ENCODE peak calls at places on chromosome 7, in nine cellular contexts. Q is HCT116, U is psoas muscle, M is A549, L is adrenal gland, V is tibial artery, R is ovary, D is K562, J is OCI-LY7. O is an unnamed sample. For H3K4me1, the result is how much of the 10 kb centered on the place peaks cover.

GRCh38 chr7:55438765-55439525 is 73.8 kb downstream of the LANCL2 start:
- DNase-seq in Q (no peak), U (peak), M (no peak), L (peak), V (no peak), R (no peak), D (no peak), J (peak), O (peak)

GRCh38 chr7:106126170-106126938 is 14.2 kb upstream of the SYPL1 start:
- DNase-seq in Q (no peak), U (no peak), M (peak), L (peak), V (no peak), R (no peak), D (no peak), J (no peak), O (peak)

GRCh38 chr7:128259131-128260056 is 18.3 kb downstream of the LEP start:
- DNase-seq in Q (peak), U (no peak), M (no peak), L (no peak), V (no peak), R (no peak), D (no peak), J (no peak), O (peak)

GRCh38 chr7:100965723-100966541 is 3.4 kb upstream of the MUC12 start:
- DNase-seq in Q (peak), U (peak), M (peak), L (peak), V (no peak), R (peak), D (peak), J (peak), O (peak)

GRCh38 chr7:988963-989529 is 6.1 kb downstream of the CYP2W1 start:
- DNase-seq in Q (no peak), U (no peak), M (no peak), L (no peak), V (no peak), R (no peak), D (no peak), J (no peak), O (no peak)

GRCh38 chr7:109984726-109985125 is 1106.2 kb upstream of the LRRN3 start:
- DNase-seq in Q (no peak), U (no peak), M (no peak), L (peak), V (no peak), R (no peak), D (no peak), J (no peak), O (no peak)

GRCh38 chr7:30612658-30613265 is 18.1 kb downstream of the GARS1 start:
- DNase-seq in Q (no peak), U (no peak), M (no peak), L (no peak), V (no peak), R (no peak), D (no peak), J (no peak), O (no peak)

GRCh38 chr7:13822678-13823077 is 166.8 kb downstream of the ETV1 start:
- DNase-seq in Q (no peak), U (no peak), M (no peak), L (peak), V (no peak), R (no peak), D (no peak), J (no peak), O (peak)

GRCh38 chr7:70432567-70433001 is 699.4 kb upstream of the GALNT17 start:
- DNase-seq in Q (no peak), U (no peak), M (no peak), L (no peak), V (no peak), R (no peak), D (no peak), J (no peak), O (no peak)

GRCh38 chr7:28069788-28070187 is 110.8 kb downstream of the JAZF1 start:
- DNase-seq in Q (no peak), U (peak), M (no peak), L (peak), V (peak), R (peak), D (no peak), J (no peak), O (peak)

GRCh38 chr7:1781369-1781768 is 111.3 kb downstream of the ELFN1 start:
- DNase-seq in Q (no peak), U (no peak), M (no peak), L (no peak), V (no peak), R (no peak), D (no peak), J (no peak), O (no peak)

GRCh38 chr7:33072471-33072870 is 9.9 kb upstream of the NT5C3A start:
- DNase-seq in Q (no peak), U (no peak), M (no peak), L (peak), V (no peak), R (no peak), D (no peak), J (no peak), O (peak)

GRCh38 chr7:131935180-131935579 is 378.8 kb upstream of the PODXL start:
- DNase-seq in Q (no peak), U (no peak), M (no peak), L (no peak), V (no peak), R (no peak), D (no peak), J (no peak), O (no peak)

GRCh38 chr7:128810473-128810872 is 18.7 kb downstream of the CCDC136 start:
- DNase-seq in Q (no peak), U (no peak), M (no peak), L (no peak), V (no peak), R (no peak), D (no peak), J (no peak), O (no peak)

GRCh38 chr7:19852192-19852591 is 78.8 kb upstream of the TMEM196 start:
- DNase-seq in Q (no peak), U (no peak), M (no peak), L (no peak), V (no peak), R (no peak), D (no peak), J (no peak), O (no peak)

GRCh38 chr7:51079494-51079893 is 237.1 kb downstream of the COBL start:
- DNase-seq in Q (no peak), U (no peak), M (no peak), L (no peak), V (no peak), R (no peak), D (no peak), J (no peak), O (no peak)

GRCh38 chr7:117472335-117472734 is 7.5 kb upstream of the CFTR start:
- DNase-seq in Q (no peak), U (no peak), M (no peak), L (no peak), V (no peak), R (no peak), D (no peak), J (no peak), O (no peak)

GRCh38 chr7:110337646-110338045 is 753.3 kb upstream of the LRRN3 start:
- DNase-seq in Q (no peak), U (no peak), M (no peak), L (no peak), V (no peak), R (no peak), D (no peak), J (no peak), O (no peak)

GRCh38 chr7:69596723-69597277 is 1.5 kb upstream of the AUTS2 start:
- DNase-seq in Q (no peak), U (no peak), M (no peak), L (peak), V (peak), R (no peak), D (no peak), J (no peak), O (peak)

GRCh38 chr7:131608112-131608498 is 51.7 kb upstream of the PODXL start:
- DNase-seq in Q (no peak), U (no peak), M (no peak), L (no peak), V (no peak), R (no peak), D (no peak), J (no peak), O (no peak)

GRCh38 chr7:20785211-20786048 is 1.3 kb downstream of the SP8 start:
- DNase-seq in Q (no peak), U (no peak), M (no peak), L (no peak), V (no peak), R (no peak), D (no peak), J (no peak), O (no peak)

GRCh38 chr7:120979765-120980499 is 8.6 kb upstream of the CPED1 start:
- DNase-seq in Q (no peak), U (no peak), M (no peak), L (no peak), V (no peak), R (no peak), D (no peak), J (no peak), O (no peak)

GRCh38 chr7:83599131-83599530 is 49.8 kb downstream of the SEMA3E start:
- DNase-seq in Q (no peak), U (no peak), M (no peak), L (no peak), V (no peak), R (no peak), D (no peak), J (no peak), O (no peak)

GRCh38 chr7:157404845-157405481 is 68.2 kb downstream of the DNAJB6 start:
- DNase-seq in Q (no peak), U (peak), M (peak), L (peak), V (no peak), R (peak), D (peak), J (no peak), O (peak)

GRCh38 chr7:157898802-157899201 is 562.0 kb downstream of the DNAJB6 start:
- DNase-seq in Q (no peak), U (no peak), M (no peak), L (no peak), V (no peak), R (no peak), D (no peak), J (no peak), O (no peak)

GRCh38 chr7:27347261-27347610 is 104.6 kb downstream of the EVX1 start:
- DNase-seq in Q (no peak), U (no peak), M (no peak), L (no peak), V (no peak), R (no peak), D (no peak), J (no peak), O (no peak)

GRCh38 chr7:2757904-2758672 is 70.1 kb downstream of the AMZ1 start:
- DNase-seq in Q (peak), U (peak), M (peak), L (peak), V (peak), R (peak), D (peak), J (no peak), O (peak)

GRCh38 chr7:88866265-88866863 is 70.8 kb upstream of the TEX47 start:
- DNase-seq in Q (no peak), U (no peak), M (no peak), L (no peak), V (no peak), R (no peak), D (no peak), J (no peak), O (no peak)

GRCh38 chr7:115475774-115476407 is 554.0 kb downstream of the MDFIC start:
- DNase-seq in Q (no peak), U (no peak), M (no peak), L (no peak), V (no peak), R (no peak), D (no peak), J (no peak), O (peak)
- TF ChIP-seq CTCF in Q (no peak), U (no peak), M (no peak), L (no peak), V (no peak), R (no peak), D (no peak), J (no peak), O (no peak)

GRCh38 chr7:9945131-9945530 is 1028.5 kb upstream of the PHF14 start:
- DNase-seq in Q (no peak), U (no peak), M (no peak), L (no peak), V (no peak), R (no peak), D (no peak), J (no peak), O (peak)
- H3K4me1 ChIP-seq in Q (under half), U (under half), M (under half), L (under half), V (under half), R (under half), D (under half), J (under half), O (under half)

DNA sequence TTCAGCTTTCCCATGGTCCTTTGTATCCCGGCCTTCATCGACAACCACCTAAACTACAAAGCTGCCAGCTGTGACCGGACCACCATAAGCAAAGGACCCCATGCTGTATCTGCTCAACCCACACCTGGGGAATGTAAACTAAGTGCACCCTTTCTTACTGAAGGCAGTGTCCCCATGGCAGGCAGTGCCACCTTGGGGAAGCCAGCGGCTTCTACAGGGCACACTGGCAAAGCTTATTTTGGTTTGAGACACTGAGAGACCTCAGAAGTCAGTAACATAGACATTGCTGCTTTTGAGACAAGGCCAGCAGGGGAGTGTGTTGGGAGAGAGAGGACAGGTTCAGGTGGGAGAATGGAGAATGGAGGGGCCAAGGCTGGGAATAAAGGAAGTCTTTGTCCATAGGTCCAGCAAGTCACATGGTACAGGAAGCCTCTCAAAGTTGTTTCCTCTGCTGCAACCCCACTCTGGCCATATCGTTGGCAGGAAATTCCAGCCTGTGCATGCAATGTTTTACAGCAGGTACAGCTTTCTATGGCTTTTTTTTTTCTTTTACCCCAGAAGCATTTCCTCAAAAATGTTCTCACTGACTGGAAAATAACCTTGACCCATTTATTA is 85.9 kb upstream of the NPVF start:
- DNase-seq in Q (no peak), U (no peak), M (no peak), L (no peak), V (no peak), R (no peak), D (no peak), J (no peak), O (no peak)
- TF ChIP-seq CTCF in Q (peak), U (no peak), M (no peak), L (no peak), V (no peak), R (no peak), D (no peak), J (peak), O (no peak)

DNA sequence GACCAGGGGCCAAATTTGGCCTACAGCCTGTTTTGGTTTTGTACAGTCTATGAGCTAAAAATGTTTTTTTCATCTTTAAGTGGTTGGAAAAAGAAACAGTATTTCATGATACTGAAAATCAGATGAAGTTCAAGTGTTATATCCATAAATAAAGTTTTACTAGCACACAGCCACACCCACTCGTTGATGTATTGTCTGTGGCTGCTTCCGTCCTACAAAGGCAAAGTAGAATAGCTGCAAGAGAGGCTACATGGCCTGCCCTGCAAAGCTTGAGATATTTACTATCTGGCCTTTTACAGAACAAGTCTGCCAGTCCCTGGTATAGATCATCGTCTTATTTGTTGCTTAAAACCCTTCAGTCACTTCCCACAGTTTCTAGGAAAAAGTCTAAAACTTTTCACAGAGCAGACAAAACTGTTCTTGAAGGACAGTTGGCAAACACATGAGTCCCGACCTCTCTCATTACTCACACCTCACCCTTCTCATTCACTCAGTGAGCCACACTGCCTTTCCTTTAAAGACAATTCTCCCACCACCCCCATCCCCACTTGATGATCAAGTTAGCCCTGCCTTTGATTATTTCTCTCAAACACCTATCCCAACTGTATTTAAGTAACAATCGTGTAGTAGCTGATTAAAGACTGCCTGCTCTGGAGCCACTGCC is 9.9 kb downstream of the RHEB start:
- DNase-seq in Q (no peak), U (no peak), M (no peak), L (no peak), V (no peak), R (no peak), D (no peak), J (no peak), O (no peak)
- H3K4me1 ChIP-seq in Q (under half), U (half or more), M (under half), L (under half), V (under half), R (under half), D (under half), J (under half), O (under half)

DNA sequence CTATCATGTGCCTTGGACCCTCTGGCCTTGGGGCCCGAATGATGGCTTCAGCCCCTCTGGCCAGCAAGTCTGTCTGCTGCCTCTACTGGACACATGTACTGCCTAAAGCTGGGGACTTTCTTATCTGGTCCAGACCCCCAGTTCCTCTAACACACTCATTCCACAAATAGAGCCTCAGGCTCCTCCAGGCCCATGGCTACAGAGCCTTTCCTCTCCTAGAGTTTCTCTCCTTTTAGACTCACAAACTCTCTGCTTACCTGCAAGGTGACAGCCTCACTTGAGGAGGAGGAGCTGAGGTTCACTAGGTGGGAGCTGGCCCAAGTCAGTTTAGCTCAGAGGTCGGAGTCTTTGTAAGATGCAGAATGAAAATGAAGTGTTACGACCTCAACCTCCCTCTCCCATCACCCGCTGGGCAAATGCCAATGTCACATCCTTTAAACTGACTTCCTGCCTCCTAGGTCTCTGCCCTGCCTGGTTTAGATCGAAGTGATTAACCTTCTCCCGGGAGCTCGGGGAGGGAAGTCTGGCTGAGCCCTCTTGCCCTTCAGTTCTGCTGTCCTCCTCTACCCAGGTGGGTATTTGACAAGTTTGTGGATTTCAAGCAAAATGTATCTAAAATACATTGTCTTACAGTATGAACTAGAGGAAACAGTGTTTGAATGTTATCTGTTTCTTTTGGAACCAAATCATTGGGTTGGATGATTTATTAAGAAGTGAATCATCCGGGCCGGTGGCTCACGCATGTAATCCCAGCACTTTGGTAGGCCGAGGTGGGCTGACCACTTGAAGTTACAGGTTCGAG is 71.8 kb upstream of the TNS3 start:
- DNase-seq in Q (no peak), U (no peak), M (peak), L (peak), V (no peak), R (no peak), D (no peak), J (no peak), O (peak)
- TF ChIP-seq CTCF in Q (no peak), U (no peak), M (no peak), L (no peak), V (no peak), R (no peak), D (no peak), J (no peak), O (no peak)

DNA sequence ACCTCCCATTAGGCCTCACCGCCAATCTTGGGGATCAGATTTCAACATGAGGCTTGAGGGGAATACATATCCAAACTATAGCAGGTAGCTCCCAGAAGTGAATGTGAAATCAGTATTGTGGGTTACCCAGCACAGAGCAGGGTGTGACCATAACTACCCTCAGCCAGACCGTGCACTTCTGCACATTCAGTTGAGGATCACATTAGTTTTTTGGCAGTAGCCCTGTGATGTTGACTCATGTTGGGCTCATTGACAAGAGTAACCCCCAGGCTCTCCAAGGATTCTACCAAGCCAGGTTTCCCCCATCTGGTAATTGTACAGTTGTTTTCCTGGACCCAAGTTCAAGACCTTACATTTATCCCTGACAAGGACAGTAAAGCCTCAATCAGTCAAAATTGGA is 11.7 kb upstream of the CPA4 start:
- DNase-seq in Q (no peak), U (no peak), M (no peak), L (no peak), V (no peak), R (no peak), D (no peak), J (no peak), O (peak)
- H3K4me1 ChIP-seq in Q (under half), U (under half), M (under half), L (under half), V (under half), R (under half), D (under half), J (under half), O (under half)

GRCh38 chr7:5284304-5285281 is 1.9 kb downstream of the SLC29A4 start:
- DNase-seq in Q (peak), U (no peak), M (peak), L (peak), V (no peak), R (peak), D (peak), J (peak), O (no peak)
- TF ChIP-seq CTCF in Q (peak), U (no peak), M (peak), L (no peak), V (no peak), R (no peak), D (peak), J (peak), O (peak)

O was measured in fibroblast of lung.